ENCODE peak calls at places on chromosomes 12 and 14, in five cellular contexts. One of them, this sample, is unnamed. For H3K4me1, the result is how much of the 10 kb centered on the place peaks cover.

GRCh38 chr12:100755186-100755585 is 39.4 kb upstream of the ANO4 start:
- DNase-seq in mammary epithelial cell: peak
- DNase-seq in mucosa of descending colon: no peak
- DNase-seq in thyroid gland: no peak
- DNase-seq in heart right ventricle: no peak
- DNase-seq in this sample: no peak

GRCh38 chr14:68547305-68548193 is 245.3 kb downstream of the ZFP36L1 start:
- DNase-seq in heart right ventricle: no peak
- DNase-seq in mucosa of descending colon: no peak
- DNase-seq in mammary epithelial cell: peak
- DNase-seq in thyroid gland: peak
- DNase-seq in this sample: no peak

GRCh38 chr14:47438650-47439140 is 236.7 kb downstream of the MDGA2 start:
- DNase-seq in thyroid gland: no peak
- DNase-seq in mammary epithelial cell: no peak
- DNase-seq in heart right ventricle: no peak
- DNase-seq in mucosa of descending colon: no peak
- DNase-seq in this sample: no peak

GRCh38 chr14:103442288-103442687 is 57.1 kb downstream of the MARK3 start:
- DNase-seq in thyroid gland: no peak
- DNase-seq in mucosa of descending colon: no peak
- DNase-seq in mammary epithelial cell: no peak
- DNase-seq in heart right ventricle: no peak
- DNase-seq in this sample: no peak

GRCh38 chr12:64029013-64029857 is 184.7 kb downstream of the SRGAP1 start:
- DNase-seq in mucosa of descending colon: no peak
- DNase-seq in thyroid gland: peak
- DNase-seq in mammary epithelial cell: no peak
- DNase-seq in heart right ventricle: no peak
- DNase-seq in this sample: no peak

GRCh38 chr14:46250113-46250703 is 401.4 kb downstream of the RPL10L start:
- DNase-seq in mammary epithelial cell: peak
- DNase-seq in thyroid gland: no peak
- DNase-seq in mucosa of descending colon: no peak
- DNase-seq in heart right ventricle: no peak
- DNase-seq in this sample: no peak

GRCh38 chr12:54784115-54784514 is 70.2 kb upstream of the MUCL1 start:
- DNase-seq in mammary epithelial cell: no peak
- DNase-seq in heart right ventricle: no peak
- DNase-seq in thyroid gland: no peak
- DNase-seq in mucosa of descending colon: no peak
- DNase-seq in this sample: no peak

GRCh38 chr12:67068204-67068731 is 200.9 kb upstream of the CAND1 start:
- DNase-seq in mucosa of descending colon: no peak
- DNase-seq in thyroid gland: no peak
- DNase-seq in mammary epithelial cell: peak
- DNase-seq in heart right ventricle: peak
- DNase-seq in this sample: no peak

GRCh38 chr14:50099335-50099734 is 17.0 kb downstream of the VCPKMT start:
- DNase-seq in heart right ventricle: no peak
- DNase-seq in thyroid gland: no peak
- DNase-seq in mucosa of descending colon: no peak
- DNase-seq in mammary epithelial cell: peak
- DNase-seq in this sample: no peak

GRCh38 chr12:84694111-84694510 is 218.5 kb downstream of the SLC6A15 start:
- DNase-seq in mammary epithelial cell: no peak
- DNase-seq in thyroid gland: no peak
- DNase-seq in heart right ventricle: no peak
- DNase-seq in mucosa of descending colon: no peak
- DNase-seq in this sample: no peak

GRCh38 chr12:34405286-34406227 is 383.3 kb downstream of the ALG10 start:
- DNase-seq in thyroid gland: peak
- DNase-seq in mucosa of descending colon: peak
- DNase-seq in heart right ventricle: peak
- DNase-seq in mammary epithelial cell: no peak
- DNase-seq in this sample: peak

GRCh38 chr12:45760333-45760732 is 30.8 kb downstream of the ARID2 start:
- DNase-seq in heart right ventricle: no peak
- DNase-seq in thyroid gland: no peak
- DNase-seq in mammary epithelial cell: no peak
- DNase-seq in mucosa of descending colon: no peak
- DNase-seq in this sample: no peak

GRCh38 chr12:67424784-67425183 is 155.6 kb downstream of the CAND1 start:
- DNase-seq in mammary epithelial cell: no peak
- DNase-seq in mucosa of descending colon: no peak
- DNase-seq in heart right ventricle: no peak
- DNase-seq in thyroid gland: no peak
- DNase-seq in this sample: no peak

GRCh38 chr12:132572106-132572505 is 38.3 kb downstream of the LRCOL1 start:
- DNase-seq in thyroid gland: no peak
- DNase-seq in mammary epithelial cell: no peak
- DNase-seq in heart right ventricle: no peak
- DNase-seq in mucosa of descending colon: no peak
- DNase-seq in this sample: no peak

GRCh38 chr14:59107819-59108218 is 80.6 kb upstream of the DAAM1 start:
- DNase-seq in thyroid gland: no peak
- DNase-seq in heart right ventricle: no peak
- DNase-seq in mucosa of descending colon: peak
- DNase-seq in mammary epithelial cell: no peak
- DNase-seq in this sample: no peak

GRCh38 chr14:69612014-69612758 is 790 bp downstream of the SUSD6 start:
- DNase-seq in mammary epithelial cell: no peak
- DNase-seq in thyroid gland: peak
- DNase-seq in heart right ventricle: peak
- DNase-seq in mucosa of descending colon: peak
- DNase-seq in this sample: peak

GRCh38 chr14:75431827-75432226 is 4.0 kb downstream of the JDP2 start:
- DNase-seq in heart right ventricle: no peak
- DNase-seq in mammary epithelial cell: no peak
- DNase-seq in mucosa of descending colon: no peak
- DNase-seq in thyroid gland: no peak
- DNase-seq in this sample: no peak

GRCh38 chr14:72616811-72617210 is 277.1 kb downstream of the DPF3 start:
- DNase-seq in thyroid gland: no peak
- DNase-seq in heart right ventricle: no peak
- DNase-seq in mammary epithelial cell: no peak
- DNase-seq in mucosa of descending colon: no peak
- DNase-seq in this sample: no peak

GRCh38 chr12:128387811-128388422 is 120.9 kb downstream of the TMEM132C start:
- DNase-seq in mucosa of descending colon: no peak
- DNase-seq in heart right ventricle: peak
- DNase-seq in mammary epithelial cell: no peak
- DNase-seq in thyroid gland: peak
- DNase-seq in this sample: peak

GRCh38 chr12:25361511-25361910 is 110.8 kb upstream of the KRAS start:
- DNase-seq in thyroid gland: no peak
- DNase-seq in mucosa of descending colon: no peak
- DNase-seq in heart right ventricle: no peak
- DNase-seq in mammary epithelial cell: no peak
- DNase-seq in this sample: no peak

GRCh38 chr12:5388581-5389535 is 43.0 kb upstream of the NTF3 start:
- DNase-seq in heart right ventricle: no peak
- DNase-seq in thyroid gland: no peak
- DNase-seq in mammary epithelial cell: peak
- DNase-seq in mucosa of descending colon: no peak
- DNase-seq in this sample: no peak

GRCh38 chr12:85626031-85626781 is 210.0 kb downstream of the RASSF9 start:
- DNase-seq in mammary epithelial cell: peak
- DNase-seq in thyroid gland: no peak
- DNase-seq in heart right ventricle: no peak
- DNase-seq in mucosa of descending colon: no peak
- DNase-seq in this sample: no peak

GRCh38 chr12:54588110-54588831 is at the start of gene PPP1R1A:
- DNase-seq in heart right ventricle: peak
- DNase-seq in thyroid gland: peak
- DNase-seq in mucosa of descending colon: no peak
- DNase-seq in mammary epithelial cell: no peak
- DNase-seq in this sample: peak

GRCh38 chr14:103930051-103930604 is 1.9 kb downstream of the TDRD9 start:
- DNase-seq in heart right ventricle: no peak
- DNase-seq in mucosa of descending colon: no peak
- DNase-seq in mammary epithelial cell: peak
- DNase-seq in thyroid gland: no peak
- DNase-seq in this sample: no peak

GRCh38 chr12:121523741-121524140 is 57.1 kb downstream of the KDM2B start:
- DNase-seq in heart right ventricle: no peak
- DNase-seq in mammary epithelial cell: no peak
- DNase-seq in thyroid gland: no peak
- DNase-seq in mucosa of descending colon: no peak
- DNase-seq in this sample: no peak

GRCh38 chr14:51297066-51297465 is 57.0 kb downstream of the TMX1 start:
- DNase-seq in heart right ventricle: no peak
- DNase-seq in mucosa of descending colon: no peak
- DNase-seq in thyroid gland: no peak
- DNase-seq in mammary epithelial cell: no peak
- DNase-seq in this sample: no peak

GRCh38 chr12:132329036-132329738 is at the start of gene GALNT9:
- DNase-seq in thyroid gland: no peak
- DNase-seq in mammary epithelial cell: no peak
- DNase-seq in heart right ventricle: no peak
- DNase-seq in mucosa of descending colon: no peak
- DNase-seq in this sample: no peak

DNA sequence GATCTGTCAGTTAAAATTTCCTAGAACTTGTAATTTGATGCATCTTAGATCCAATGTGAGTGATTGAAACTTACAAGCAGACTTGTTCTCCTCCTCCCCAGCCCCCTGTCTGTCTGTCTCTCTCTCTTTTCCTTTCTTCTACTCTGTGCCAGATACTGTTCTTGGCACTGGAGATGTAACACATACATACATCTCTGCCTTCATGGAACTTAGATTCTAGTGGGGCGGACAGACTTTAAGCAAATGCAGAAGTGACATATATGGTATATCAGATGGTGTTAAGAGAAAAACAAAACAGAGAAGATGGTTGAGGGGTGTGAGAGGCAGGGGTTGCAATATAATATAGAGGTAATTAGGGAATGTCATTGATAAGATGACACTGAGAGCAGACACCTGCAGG is 6.6 kb downstream of the CHST11 start:
- DNase-seq in thyroid gland: no peak
- DNase-seq in mammary epithelial cell: no peak
- DNase-seq in heart right ventricle: no peak
- DNase-seq in mucosa of descending colon: no peak
- DNase-seq in this sample: no peak
- H3K4me3 ChIP-seq in thyroid gland: no peak
- H3K4me3 ChIP-seq in mammary epithelial cell: no peak
- H3K4me3 ChIP-seq in heart right ventricle: no peak
- H3K4me3 ChIP-seq in mucosa of descending colon: no peak
- H3K4me3 ChIP-seq in this sample: no peak

DNA sequence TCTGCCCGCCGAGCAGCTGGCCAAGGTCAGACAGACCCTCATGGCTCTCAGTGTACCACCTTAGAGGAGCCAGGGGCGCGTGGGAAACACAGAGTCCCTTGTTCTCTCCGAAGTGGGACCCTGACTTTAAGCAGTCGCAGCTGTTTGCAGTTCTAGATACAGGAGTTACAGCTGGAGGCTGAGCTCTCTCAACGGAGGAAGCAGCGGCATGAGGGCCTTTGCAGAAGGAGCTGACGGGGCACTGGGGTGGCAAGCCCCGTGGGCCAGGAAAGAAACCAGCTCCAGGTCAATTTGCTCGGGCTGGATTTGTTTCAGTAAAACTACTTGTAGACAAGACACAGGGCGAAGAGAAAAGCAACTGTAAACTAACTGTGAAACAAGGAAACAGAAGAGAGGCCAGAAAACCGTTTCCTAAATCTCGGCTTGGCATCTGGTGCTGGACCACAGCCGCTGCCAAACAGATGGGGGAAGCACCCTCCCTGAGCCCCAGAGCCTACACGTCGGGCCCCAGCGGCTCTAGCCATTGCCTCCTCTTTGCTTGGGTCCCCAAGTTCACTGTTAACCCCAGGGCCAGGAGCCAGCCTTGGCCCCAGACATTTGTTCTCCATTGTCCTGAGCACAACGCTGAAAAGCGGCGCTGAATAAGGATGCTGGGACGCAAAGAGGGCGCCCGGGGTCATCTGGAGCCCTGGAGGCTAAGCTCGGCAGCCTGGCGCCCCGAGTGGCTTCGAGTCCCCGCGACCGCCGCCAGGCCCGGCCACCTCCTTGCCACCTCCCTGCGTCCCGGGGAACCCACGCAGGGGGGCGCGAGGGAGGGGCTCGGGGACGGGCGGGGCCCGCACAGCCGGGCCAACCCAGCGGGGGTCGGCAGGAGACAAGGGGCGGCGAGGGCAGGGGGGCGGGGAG is 914 bp upstream of the PACS2 start:
- DNase-seq in heart right ventricle: no peak
- DNase-seq in mammary epithelial cell: no peak
- DNase-seq in mucosa of descending colon: no peak
- DNase-seq in thyroid gland: peak
- DNase-seq in this sample: no peak
- H3K4me1 ChIP-seq in heart right ventricle: under half
- H3K4me1 ChIP-seq in mammary epithelial cell: under half
- H3K4me1 ChIP-seq in mucosa of descending colon: under half
- H3K4me1 ChIP-seq in thyroid gland: under half
- H3K4me1 ChIP-seq in this sample: half or more

GRCh38 chr12:53295891-53296219 is 513 bp downstream of the PFDN5 start:
- DNase-seq in mammary epithelial cell: no peak
- DNase-seq in thyroid gland: no peak
- DNase-seq in mucosa of descending colon: no peak
- DNase-seq in heart right ventricle: no peak
- DNase-seq in this sample: no peak
- TF ChIP-seq CTCF in mammary epithelial cell: no peak
- TF ChIP-seq CTCF in thyroid gland: no peak
- TF ChIP-seq CTCF in mucosa of descending colon: no peak
- TF ChIP-seq CTCF in heart right ventricle: no peak
- TF ChIP-seq CTCF in this sample: no peak

DNA sequence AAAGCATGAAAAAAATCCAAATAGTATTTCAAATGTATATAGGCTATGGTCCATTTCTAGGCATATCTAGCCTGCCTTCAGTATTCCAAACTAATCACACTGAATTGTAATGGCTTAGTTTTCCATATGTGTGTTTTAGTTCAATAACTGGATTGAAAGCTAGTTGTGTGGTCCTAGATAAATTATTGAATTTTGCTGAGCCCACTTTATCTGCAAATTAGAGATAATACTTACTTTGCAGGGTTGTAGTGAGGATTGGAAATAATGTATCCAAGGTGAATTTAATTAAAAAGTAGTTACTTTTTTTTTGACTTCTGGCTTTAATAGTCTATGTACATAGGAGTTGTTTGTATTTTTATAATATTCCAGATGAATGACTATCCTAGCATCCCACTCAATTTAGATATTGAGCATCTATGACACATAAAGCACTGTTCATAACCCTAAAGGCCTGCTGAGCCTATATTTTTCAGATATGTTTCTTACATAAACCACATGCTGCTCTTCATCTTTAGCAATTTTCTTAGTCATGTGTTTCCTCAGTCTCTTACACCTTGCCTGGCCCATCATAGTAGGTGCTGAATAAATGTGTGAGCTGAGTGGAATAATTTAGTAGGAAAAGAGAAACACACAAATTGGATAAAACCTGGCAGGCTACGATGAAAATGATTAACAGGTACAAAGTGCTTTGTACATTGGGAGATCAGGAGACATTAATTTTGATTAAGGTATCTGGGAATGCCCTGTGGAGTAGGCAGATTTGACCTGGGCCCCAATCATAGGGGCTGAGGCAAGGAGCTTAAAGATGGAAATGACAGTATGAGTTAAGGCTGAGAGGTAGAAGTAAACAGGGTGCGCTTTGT is 1.1 kb upstream of the ATP23 start:
- DNase-seq in mucosa of descending colon: no peak
- DNase-seq in heart right ventricle: no peak
- DNase-seq in thyroid gland: no peak
- DNase-seq in mammary epithelial cell: peak
- DNase-seq in this sample: no peak
- H3K4me3 ChIP-seq in mucosa of descending colon: no peak
- H3K4me3 ChIP-seq in heart right ventricle: peak
- H3K4me3 ChIP-seq in thyroid gland: peak
- H3K4me3 ChIP-seq in mammary epithelial cell: no peak
- H3K4me3 ChIP-seq in this sample: no peak

This sample was measured in body of pancreas.